ENCODE peak calls at places on chromosome 3, in nine cellular contexts. C, B, M, T, E, Z, A, K and U are unnamed samples.

GRCh38 chr3:167653750-167654149 is at the start of gene WDR49:
- DNase-seq in C (no peak), B (no peak), M (no peak), T (no peak), E (no peak), Z (no peak), A (no peak), K (no peak), U (peak)

GRCh38 chr3:179088306-179088705 is 16.7 kb upstream of the ZMAT3 start:
- DNase-seq in C (no peak), B (no peak), M (no peak), T (no peak), E (no peak), Z (no peak), A (no peak), K (no peak), U (no peak)

GRCh38 chr3:33855884-33856546 is 57.6 kb downstream of the PDCD6IP start:
- DNase-seq in C (no peak), B (no peak), M (no peak), T (no peak), E (peak), Z (no peak), A (no peak), K (no peak), U (no peak)

GRCh38 chr3:65914032-65914739 is 124.5 kb downstream of the MAGI1 start:
- DNase-seq in C (no peak), B (no peak), M (no peak), T (no peak), E (no peak), Z (no peak), A (no peak), K (no peak), U (no peak)

GRCh38 chr3:5347486-5347885 is 160.0 kb downstream of the EDEM1 start:
- DNase-seq in C (no peak), B (no peak), M (no peak), T (no peak), E (no peak), Z (no peak), A (no peak), K (no peak), U (no peak)

GRCh38 chr3:56914646-56915045 is 112.9 kb upstream of the ARHGEF3 start:
- DNase-seq in C (no peak), B (no peak), M (no peak), T (no peak), E (peak), Z (no peak), A (no peak), K (no peak), U (no peak)

GRCh38 chr3:21734746-21735145 is 16.3 kb downstream of the ZNF385D start:
- DNase-seq in C (no peak), B (no peak), M (no peak), T (no peak), E (no peak), Z (no peak), A (peak), K (no peak), U (no peak)

GRCh38 chr3:165259518-165260193 is 63.5 kb upstream of the SLITRK3 start:
- DNase-seq in C (no peak), B (no peak), M (no peak), T (no peak), E (no peak), Z (no peak), A (no peak), K (no peak), U (no peak)

GRCh38 chr3:74402821-74403220 is 211.6 kb downstream of the CNTN3 start:
- DNase-seq in C (no peak), B (peak), M (no peak), T (no peak), E (no peak), Z (no peak), A (no peak), K (no peak), U (no peak)

GRCh38 chr3:46114324-46114988 is 87.2 kb upstream of the XCR1 start:
- DNase-seq in C (no peak), B (no peak), M (no peak), T (no peak), E (no peak), Z (no peak), A (peak), K (no peak), U (no peak)

GRCh38 chr3:135040321-135041110 is 245.5 kb downstream of the EPHB1 start:
- DNase-seq in C (no peak), B (no peak), M (no peak), T (no peak), E (no peak), Z (no peak), A (no peak), K (no peak), U (no peak)

GRCh38 chr3:177921153-177921552 is 615.1 kb upstream of the KCNMB2 start:
- DNase-seq in C (no peak), B (no peak), M (no peak), T (no peak), E (no peak), Z (no peak), A (no peak), K (no peak), U (no peak)

GRCh38 chr3:185959609-185960517 is 22.0 kb upstream of the TRA2B start:
- DNase-seq in C (no peak), B (no peak), M (no peak), T (no peak), E (peak), Z (no peak), A (peak), K (no peak), U (no peak)

GRCh38 chr3:69214241-69214640 is 91.8 kb upstream of the LMOD3 start:
- DNase-seq in C (no peak), B (no peak), M (no peak), T (no peak), E (peak), Z (no peak), A (no peak), K (no peak), U (no peak)

GRCh38 chr3:94032187-94032586 is 3.8 kb upstream of the STX19 start:
- DNase-seq in C (no peak), B (no peak), M (no peak), T (no peak), E (no peak), Z (no peak), A (no peak), K (no peak), U (no peak)

GRCh38 chr3:61612211-61612995 is 51.0 kb downstream of the PTPRG start:
- DNase-seq in C (no peak), B (no peak), M (no peak), T (no peak), E (no peak), Z (no peak), A (peak), K (no peak), U (no peak)

GRCh38 chr3:41199866-41200668 is 762 bp downstream of the CTNNB1 start:
- DNase-seq in C (no peak), B (peak), M (no peak), T (no peak), E (peak), Z (peak), A (no peak), K (no peak), U (peak)

GRCh38 chr3:126537730-126538281 is 13.9 kb downstream of the CHST13 start:
- DNase-seq in C (peak), B (peak), M (no peak), T (no peak), E (no peak), Z (peak), A (peak), K (no peak), U (no peak)

GRCh38 chr3:12467746-12468145 is 16.5 kb upstream of the TSEN2 start:
- DNase-seq in C (no peak), B (no peak), M (no peak), T (no peak), E (no peak), Z (no peak), A (no peak), K (no peak), U (no peak)

GRCh38 chr3:60948488-60948887 is 302.8 kb downstream of the FHIT start:
- DNase-seq in C (no peak), B (no peak), M (no peak), T (no peak), E (no peak), Z (no peak), A (no peak), K (no peak), U (no peak)

GRCh38 chr3:173688216-173688842 is 290.8 kb downstream of the NLGN1 start:
- DNase-seq in C (no peak), B (no peak), M (no peak), T (no peak), E (no peak), Z (no peak), A (no peak), K (no peak), U (no peak)

GRCh38 chr3:139074565-139075115 is 29.9 kb upstream of the PRR23C start:
- DNase-seq in C (no peak), B (no peak), M (no peak), T (no peak), E (no peak), Z (no peak), A (no peak), K (no peak), U (no peak)

GRCh38 chr3:5187920-5188418 is 462 bp downstream of the EDEM1 start:
- DNase-seq in C (peak), B (peak), M (no peak), T (peak), E (peak), Z (peak), A (peak), K (no peak), U (peak)

GRCh38 chr3:127525373-127525772 is 65.2 kb downstream of the TPRA1 start:
- DNase-seq in C (no peak), B (no peak), M (no peak), T (no peak), E (no peak), Z (no peak), A (no peak), K (peak), U (no peak)

DNA sequence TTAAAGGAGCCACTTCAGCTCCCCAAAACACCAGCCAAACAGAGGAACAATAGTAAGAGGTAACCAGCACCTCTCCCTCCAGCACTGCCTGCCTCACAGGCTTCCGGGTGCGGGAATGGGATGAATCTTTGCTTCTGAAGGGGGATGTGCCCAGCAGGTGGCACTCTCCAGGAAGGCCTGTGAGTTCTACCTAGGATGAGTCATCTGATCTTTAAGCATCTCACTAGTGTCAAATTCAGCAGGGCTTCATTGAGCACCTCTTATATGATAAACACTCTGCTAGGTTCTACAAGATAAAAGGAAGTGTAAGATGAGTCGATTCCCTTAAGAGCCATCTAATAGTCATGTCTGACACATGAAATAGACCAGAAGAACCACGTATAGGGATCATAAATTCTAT is 237.4 kb upstream of the UMPS start:
- DNase-seq in C (no peak), B (peak), M (no peak), T (peak), E (peak), Z (peak), A (no peak), K (peak), U (peak)
- TF ChIP-seq CTCF in C (no peak), B (no peak), M (no peak), T (peak), E (no peak), Z (no peak), A (peak), K (peak), U (peak)

GRCh38 chr3:53199834-53200233 is 38.8 kb downstream of the PRKCD start:
- DNase-seq in C (no peak), B (no peak), M (no peak), T (no peak), E (no peak), Z (no peak), A (no peak), K (no peak), U (no peak)
- TF ChIP-seq CTCF in C (no peak), B (no peak), M (no peak), T (no peak), E (no peak), Z (no peak), A (no peak), K (peak), U (peak)

GRCh38 chr3:36814776-36815175 is 50.4 kb upstream of the DCLK3 start:
- DNase-seq in C (no peak), B (no peak), M (no peak), T (no peak), E (no peak), Z (no peak), A (no peak), K (no peak), U (no peak)
- TF ChIP-seq CTCF in C (no peak), B (peak), M (peak), T (no peak), E (no peak), Z (no peak), A (no peak), K (peak), U (no peak)

GRCh38 chr3:106795553-106795952 is 581.7 kb upstream of the CCDC54 start:
- DNase-seq in C (no peak), B (no peak), M (no peak), T (no peak), E (no peak), Z (no peak), A (no peak), K (no peak), U (no peak)

GRCh38 chr3:106797461-106797860 is 579.8 kb upstream of the CCDC54 start:
- DNase-seq in C (no peak), B (no peak), M (no peak), T (no peak), E (no peak), Z (no peak), A (no peak), K (no peak), U (no peak)

GRCh38 chr3:106792716-106793115 is 584.5 kb upstream of the CCDC54 start:
- DNase-seq in C (no peak), B (no peak), M (no peak), T (no peak), E (no peak), Z (no peak), A (no peak), K (no peak), U (no peak)

DNA sequence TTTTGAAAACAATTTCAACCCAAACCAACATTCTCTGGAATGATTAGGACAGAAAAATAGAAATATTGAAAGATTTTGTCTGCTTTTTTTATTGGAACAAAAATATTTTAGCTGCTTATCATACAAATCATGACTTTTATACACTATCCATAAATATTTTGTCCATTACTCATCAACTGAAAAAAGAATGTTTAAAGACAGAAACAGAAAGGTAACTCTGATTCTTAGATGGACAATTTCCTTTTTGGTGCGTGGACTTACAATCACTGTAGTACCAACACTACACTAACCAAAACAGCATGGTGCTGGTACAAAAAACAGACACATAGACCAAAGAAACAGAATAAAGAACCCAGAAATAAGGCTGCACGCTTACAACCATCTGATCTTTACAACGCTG is 582.8 kb upstream of the CCDC54 start:
- DNase-seq in C (no peak), B (no peak), M (no peak), T (no peak), E (no peak), Z (no peak), A (no peak), K (no peak), U (no peak)
- TF ChIP-seq CTCF in C (no peak), B (no peak), M (no peak), T (no peak), E (no peak), Z (no peak), A (no peak), K (no peak), U (no peak)

DNA sequence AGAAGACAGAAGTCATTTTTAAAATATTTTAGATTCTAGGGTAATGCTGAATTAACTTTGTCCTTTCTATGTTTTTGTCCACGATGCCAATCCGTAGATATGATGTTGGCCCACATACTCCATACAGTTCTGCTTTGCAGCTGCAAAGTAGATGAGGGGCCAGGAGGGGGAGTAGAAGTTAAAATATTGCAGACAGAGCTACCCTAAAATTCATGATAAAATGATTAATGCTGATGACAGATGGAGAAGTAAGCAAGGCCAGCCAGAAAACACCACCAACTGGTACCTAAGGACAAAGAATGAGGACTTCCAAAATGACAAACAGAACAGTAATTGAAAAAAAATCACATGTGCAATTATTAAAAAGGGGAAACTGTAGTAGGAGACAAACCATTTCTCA is 756.6 kb upstream of the ARPP21 start:
- DNase-seq in C (no peak), B (no peak), M (no peak), T (no peak), E (no peak), Z (no peak), A (no peak), K (no peak), U (no peak)
- TF ChIP-seq CTCF in C (no peak), B (no peak), M (peak), T (no peak), E (no peak), Z (no peak), A (no peak), K (no peak), U (no peak)